ENCODE peak calls at places on chromosome 14, in seven cellular contexts. W is MM.1S, Z is cardiac fibroblast, M is HFF-Myc, O is BE2C, R is SK-N-SH, Y is HCT116. X is an unnamed sample.

GRCh38 chr14:59060841-59061240 is 127.6 kb upstream of the DAAM1 start:
- DNase-seq in W (no peak), Z (no peak), M (no peak), O (no peak), R (no peak), Y (no peak), X (no peak)

GRCh38 chr14:101980700-101981099 is 16.3 kb downstream of the DYNC1H1 start:
- DNase-seq in W (no peak), Z (peak; percentile 99), M (peak; percentile 85), O (no peak), R (no peak), Y (peak; percentile 73), X (no peak)

GRCh38 chr14:105701456-105702274 is 175.3 kb downstream of the TMEM121 start:
- DNase-seq in W (no peak), Z (no peak), M (no peak), O (no peak), R (no peak), Y (no peak), X (no peak)

GRCh38 chr14:92728781-92729364 is 19.6 kb downstream of the LGMN start:
- DNase-seq in W (no peak), Z (peak; percentile 58), M (peak; percentile 29), O (no peak), R (no peak), Y (no peak), X (no peak)

GRCh38 chr14:92692822-92693226 is 55.6 kb downstream of the LGMN start:
- DNase-seq in W (peak; percentile 16), Z (peak; percentile 87), M (no peak), O (peak; percentile 53), R (peak; percentile 61), Y (no peak), X (peak; percentile 75)

GRCh38 chr14:102086346-102086971 is 385 bp downstream of the HSP90AA1 start:
- DNase-seq in W (peak; percentile 33), Z (peak; percentile 65), M (no peak), O (peak; percentile 42), R (peak; percentile 73), Y (no peak), X (peak; percentile 80)

GRCh38 chr14:95674613-95675012 is 11.6 kb upstream of the TCL1B start:
- DNase-seq in W (no peak), Z (no peak), M (no peak), O (no peak), R (no peak), Y (no peak), X (no peak)

GRCh38 chr14:73743431-73743931 is 29.3 kb upstream of the PNMA1 start:
- DNase-seq in W (peak; percentile 18), Z (no peak), M (no peak), O (no peak), R (no peak), Y (no peak), X (peak; percentile 79)

GRCh38 chr14:78758333-78758732 is 588.2 kb downstream of the NRXN3 start:
- DNase-seq in W (peak; percentile 48), Z (peak; percentile 18), M (no peak), O (peak; percentile 20), R (peak; percentile 37), Y (peak; percentile 4), X (no peak)

GRCh38 chr14:74611672-74612345 is at the start of gene LTBP2:
- DNase-seq in W (no peak), Z (no peak), M (no peak), O (no peak), R (peak; percentile 68), Y (no peak), X (no peak)

GRCh38 chr14:74913986-74914573 is 9.0 kb downstream of the RPS6KL1 start:
- DNase-seq in W (no peak), Z (peak; percentile 86), M (peak; percentile 41), O (peak; percentile 66), R (peak; percentile 77), Y (peak; percentile 12), X (no peak)

GRCh38 chr14:68208218-68208617 is 388.6 kb downstream of the RAD51B start:
- DNase-seq in W (no peak), Z (peak; percentile 46), M (no peak), O (no peak), R (no peak), Y (no peak), X (no peak)

GRCh38 chr14:68211886-68212285 is 392.3 kb downstream of the RAD51B start:
- DNase-seq in W (no peak), Z (no peak), M (no peak), O (no peak), R (no peak), Y (no peak), X (no peak)

GRCh38 chr14:68208726-68209125 is 389.1 kb downstream of the RAD51B start:
- DNase-seq in W (no peak), Z (no peak), M (no peak), O (no peak), R (no peak), Y (no peak), X (no peak)

GRCh38 chr14:68211421-68211820 is 391.8 kb downstream of the RAD51B start:
- DNase-seq in W (no peak), Z (peak; percentile 19), M (no peak), O (no peak), R (no peak), Y (no peak), X (no peak)

GRCh38 chr14:68210729-68211299 is 391.2 kb downstream of the RAD51B start:
- DNase-seq in W (peak; percentile 84), Z (peak; percentile 93), M (peak; percentile 100), O (no peak), R (no peak), Y (no peak), X (peak; percentile 12)
- H3K4me3 ChIP-seq in W (no peak overlapping the region), Z (peak overlapping the region; percentile 8), M (no peak overlapping the region), O (no peak overlapping the region), R (peak overlapping the region; percentile 30), Y (no peak overlapping the region), X (peak overlapping the region; percentile 28)

DNA sequence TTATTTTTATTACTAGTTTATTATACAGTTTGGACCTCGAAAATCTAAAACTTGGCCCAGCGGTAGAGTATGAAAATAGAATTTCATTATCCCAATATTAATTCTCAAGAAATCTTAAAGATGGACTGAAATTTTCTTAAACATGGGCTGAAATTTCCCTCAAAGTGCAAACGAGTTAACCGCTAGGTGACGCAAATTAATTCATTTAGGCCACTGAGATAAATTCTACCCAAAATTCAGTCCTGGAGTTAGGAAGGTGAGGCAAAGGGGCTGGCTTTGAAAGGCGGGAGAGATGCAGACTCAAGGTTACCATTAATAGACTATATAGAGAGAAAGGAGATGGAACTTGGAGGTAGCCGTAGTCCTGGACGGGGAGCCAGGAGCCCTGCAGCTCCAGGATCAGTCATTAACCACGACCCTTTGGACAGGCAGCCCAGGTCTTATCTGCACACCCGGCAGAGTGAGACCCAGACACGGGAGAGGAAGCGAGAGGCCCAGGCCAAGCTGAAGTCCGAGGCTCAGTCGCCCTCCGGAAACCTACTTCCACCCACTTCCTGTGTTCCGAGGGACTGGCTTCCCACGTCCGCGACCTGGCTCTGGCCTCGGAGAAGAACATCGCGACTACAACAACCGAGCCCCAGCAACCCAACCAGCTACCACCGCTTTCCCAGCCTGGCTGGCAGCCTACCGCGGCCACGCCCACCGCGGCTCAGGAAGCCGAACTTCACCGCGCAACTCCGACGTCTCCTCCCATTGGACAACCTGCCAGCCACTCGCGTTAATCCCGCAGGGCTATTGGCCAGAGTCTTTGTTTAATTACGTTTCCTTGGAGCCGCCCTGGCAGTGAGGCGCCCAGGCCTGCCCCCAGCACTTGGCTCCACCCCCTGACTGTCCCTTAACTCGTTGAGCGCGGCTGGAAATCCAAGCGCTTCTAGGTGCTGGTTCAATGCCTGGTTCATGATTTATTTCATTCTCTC is at the start of gene EFCAB11:
- DNase-seq in W (peak; percentile 94), Z (peak; percentile 99), M (peak; percentile 98), O (peak; percentile 98), R (peak; percentile 92), Y (peak; percentile 97), X (peak; percentile 91)
- TF ChIP-seq CTCF in W (peak; percentile 31), Z (no peak), M (no peak), O (peak; percentile 29), R (peak; percentile 47), Y (peak; percentile 17), X (no peak)

GRCh38 chr14:100066984-100067383 is 1.8 kb downstream of the EVL start:
- DNase-seq in W (no peak), Z (no peak), M (no peak), O (no peak), R (no peak), Y (no peak), X (no peak)

GRCh38 chr14:100069161-100069800 is 4.1 kb downstream of the EVL start:
- DNase-seq in W (no peak), Z (no peak), M (no peak), O (no peak), R (no peak), Y (no peak), X (no peak)

GRCh38 chr14:100070310-100070709 is 5.1 kb downstream of the EVL start:
- DNase-seq in W (no peak), Z (no peak), M (no peak), O (no peak), R (no peak), Y (no peak), X (peak; percentile 88)

GRCh38 chr14:100067481-100067880 is 2.3 kb downstream of the EVL start:
- DNase-seq in W (no peak), Z (no peak), M (no peak), O (no peak), R (no peak), Y (no peak), X (no peak)

GRCh38 chr14:100067971-100068959 is 3.0 kb downstream of the EVL start:
- DNase-seq in W (no peak), Z (peak; percentile 39), M (peak; percentile 44), O (no peak), R (no peak), Y (peak; percentile 21), X (peak; percentile 96)
- H3K4me3 ChIP-seq in W (no peak overlapping the region), Z (no peak overlapping the region), M (no peak overlapping the region), O (no peak overlapping the region), R (no peak overlapping the region), Y (no peak overlapping the region), X (peak overlapping the region; percentile 73)

GRCh38 chr14:55160989-55161388 is 30.4 kb downstream of the DLGAP5 start:
- DNase-seq in W (peak; percentile 19), Z (peak; percentile 65), M (peak; percentile 25), O (no peak), R (peak; percentile 50), Y (peak; percentile 6), X (no peak)
- TF ChIP-seq CTCF in W (peak; percentile 40), Z (peak; percentile 40), M (peak; percentile 18), O (peak; percentile 52), R (peak; percentile 77), Y (peak; percentile 72), X (peak; percentile 68)

DNA sequence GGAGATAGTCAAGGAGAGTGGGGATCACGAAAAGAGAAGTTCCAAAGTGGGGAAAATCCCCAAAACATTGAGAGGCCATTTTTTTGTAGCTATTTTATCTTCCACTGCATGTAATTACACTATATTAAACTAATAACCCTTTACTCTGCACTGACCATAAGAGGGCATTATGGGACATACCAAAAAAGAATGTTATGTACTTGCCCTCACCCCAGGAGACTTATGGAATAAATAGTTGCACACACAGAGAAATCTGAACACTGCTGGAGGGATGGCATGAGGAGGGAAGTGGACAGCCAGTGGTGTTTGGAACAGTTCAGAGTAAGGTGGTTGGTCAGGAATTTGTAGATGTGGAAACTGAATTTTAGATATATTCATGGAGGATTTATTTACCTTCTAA is 422.9 kb downstream of the SNAPC1 start:
- DNase-seq in W (no peak), Z (peak; percentile 38), M (no peak), O (no peak), R (no peak), Y (no peak), X (no peak)
- H3K4me3 ChIP-seq in W (no peak overlapping the region), Z (no peak overlapping the region), M (no peak overlapping the region), O (no peak overlapping the region), R (no peak overlapping the region), Y (no peak overlapping the region), X (no peak overlapping the region)

GRCh38 chr14:76292561-76292960 is 83.4 kb upstream of the ESRRB start:
- DNase-seq in W (no peak), Z (no peak), M (no peak), O (no peak), R (no peak), Y (no peak), X (no peak)
- TF ChIP-seq CTCF in W (no peak), Z (no peak), M (no peak), O (no peak), R (no peak), Y (no peak), X (no peak)

X was measured in CD8-positive, alpha-beta T cell.